ENCODE peak calls at places on chromosome 6, in eight cellular contexts. H is HCT116, F is hepatocyte, L is SK-N-SH, N is neural progenitor cell, O is GM23338, E is MM.1S, U is PC-3. T is an unnamed sample.
A peak's percentile ranks its signal among the peaks of the same experiment; 100 is the strongest.

GRCh38 chr6:108565091-108565766 is 4.5 kb downstream of the FOXO3 start:
- DNase-seq in F (no peak), E (peak; percentile 77), H (no peak), N (no peak), U (peak; percentile 64), O (no peak), L (no peak), T (peak; percentile 94)

GRCh38 chr6:49430187-49430586 is 32.9 kb downstream of the MMUT start:
- DNase-seq in E (no peak), U (peak; percentile 74), O (no peak), F (no peak), L (no peak), H (no peak), N (no peak), T (no peak)

GRCh38 chr6:68876792-68877493 is 241.9 kb downstream of the ADGRB3 start:
- DNase-seq in E (peak; percentile 22), O (peak; percentile 46), L (no peak), F (peak; percentile 25), N (peak; percentile 40), H (no peak), U (peak; percentile 35), T (peak; percentile 34)

GRCh38 chr6:144581807-144582537 is 296.8 kb downstream of the UTRN start:
- DNase-seq in H (peak; percentile 27), O (peak; percentile 70), U (peak; percentile 43), L (peak; percentile 31), N (peak; percentile 63), F (peak; percentile 40), E (no peak), T (peak; percentile 31)

GRCh38 chr6:6790891-6791290 is 202.4 kb downstream of the LY86 start:
- DNase-seq in O (no peak), L (no peak), F (peak; percentile 39), H (peak; percentile 87), N (no peak), U (peak; percentile 96), E (no peak), T (no peak)

GRCh38 chr6:17224056-17224455 is 57.1 kb upstream of the RBM24 start:
- DNase-seq in O (no peak), L (no peak), F (no peak), E (no peak), H (no peak), U (no peak), N (no peak), T (no peak)

GRCh38 chr6:66948106-66948505 is 1241.1 kb upstream of the EYS start:
- DNase-seq in O (no peak), U (peak; percentile 58), L (no peak), H (no peak), E (no peak), F (no peak), N (no peak), T (no peak)

GRCh38 chr6:65650086-65650485 is 56.9 kb downstream of the EYS start:
- DNase-seq in F (no peak), E (no peak), N (no peak), O (no peak), L (no peak), H (no peak), U (no peak), T (no peak)

GRCh38 chr6:169174516-169175359 is 78.9 kb downstream of the THBS2 start:
- DNase-seq in E (no peak), O (no peak), H (no peak), U (no peak), L (no peak), N (no peak), F (no peak), T (no peak)

GRCh38 chr6:76441850-76442249 is 369.4 kb upstream of the IMPG1 start:
- DNase-seq in O (peak; percentile 67), U (no peak), N (peak; percentile 15), E (no peak), F (peak; percentile 21), H (no peak), L (no peak), T (no peak)

GRCh38 chr6:158152659-158153058 is 15.4 kb downstream of the SERAC1 start:
- DNase-seq in F (no peak), L (no peak), O (no peak), E (no peak), N (no peak), U (peak; percentile 59), H (no peak), T (no peak)

GRCh38 chr6:31122803-31123706 is 2.8 kb upstream of the CDSN start:
- DNase-seq in U (no peak), L (peak; percentile 48), N (no peak), E (no peak), F (peak; percentile 83), O (no peak), H (peak; percentile 72), T (no peak)

GRCh38 chr6:13248053-13248452 is 80.3 kb downstream of the TBC1D7 start:
- DNase-seq in O (peak; percentile 47), U (peak; percentile 14), L (no peak), F (peak; percentile 28), E (no peak), N (peak; percentile 9), H (no peak), T (no peak)

DNA sequence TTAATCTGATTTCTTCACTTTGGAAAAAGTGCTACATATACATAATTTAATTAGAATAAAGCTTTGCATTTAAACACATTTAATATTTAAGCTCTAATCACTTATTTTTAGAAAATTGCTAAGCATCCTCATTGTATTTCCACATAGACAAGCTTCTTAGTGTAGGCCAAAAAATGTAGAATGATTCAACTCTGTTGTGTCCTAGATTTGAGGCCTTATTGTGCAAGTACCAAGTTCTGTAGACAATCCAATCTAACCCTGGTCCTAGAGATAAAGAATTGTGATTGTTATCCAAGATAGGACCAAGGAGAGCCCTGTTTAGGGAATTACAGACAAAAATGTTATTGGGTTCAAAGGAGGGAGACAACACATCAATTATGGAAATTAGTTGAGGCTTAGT is 27.6 kb downstream of the MRAP2 start:
- DNase-seq in L (no peak), E (no peak), O (no peak), N (no peak), F (no peak), U (no peak), H (no peak), T (no peak)
- TF ChIP-seq EZH2phosphoT487 in L (no peak), E (no peak), O (no peak), N (no peak), F (no peak), U (no peak), H (no peak), T (no peak)

DNA sequence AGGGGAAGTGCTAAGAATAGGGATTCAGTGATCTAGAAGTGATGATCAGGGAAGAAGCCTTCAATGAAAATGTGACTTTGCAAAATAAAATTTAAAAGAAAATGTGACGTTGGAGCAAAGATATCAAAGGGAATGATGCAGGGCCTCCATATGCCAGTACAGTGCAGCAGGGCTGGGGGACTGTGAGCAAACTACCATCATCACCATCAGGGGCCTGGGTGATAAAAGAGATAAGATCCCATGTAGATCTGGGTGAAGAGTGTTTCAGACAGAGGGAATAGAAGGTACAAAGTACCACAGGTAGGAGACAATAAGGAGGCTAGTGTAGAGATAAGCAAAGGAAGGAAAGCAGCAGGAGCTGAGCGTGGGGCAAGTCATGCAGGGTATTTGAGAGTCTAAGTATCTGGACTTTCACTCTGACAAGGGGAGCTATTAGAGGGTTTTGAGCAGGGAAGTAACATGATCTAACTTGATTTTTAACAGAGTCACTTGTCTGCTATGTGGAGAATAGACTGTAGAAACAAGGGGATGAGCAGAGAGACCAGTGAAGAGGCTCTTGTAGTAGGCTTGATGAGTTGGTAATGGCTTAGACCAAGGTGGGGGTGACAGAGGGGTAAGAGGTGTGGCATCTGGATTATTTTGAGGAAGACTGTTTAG is 295.6 kb downstream of the ZFAND3 start:
- DNase-seq in F (no peak), H (no peak), O (no peak), U (no peak), L (no peak), N (no peak), E (no peak), T (no peak)
- TF ChIP-seq CTCF in F (no peak), H (no peak), O (no peak), U (no peak), L (no peak), N (no peak), E (no peak), T (no peak)

DNA sequence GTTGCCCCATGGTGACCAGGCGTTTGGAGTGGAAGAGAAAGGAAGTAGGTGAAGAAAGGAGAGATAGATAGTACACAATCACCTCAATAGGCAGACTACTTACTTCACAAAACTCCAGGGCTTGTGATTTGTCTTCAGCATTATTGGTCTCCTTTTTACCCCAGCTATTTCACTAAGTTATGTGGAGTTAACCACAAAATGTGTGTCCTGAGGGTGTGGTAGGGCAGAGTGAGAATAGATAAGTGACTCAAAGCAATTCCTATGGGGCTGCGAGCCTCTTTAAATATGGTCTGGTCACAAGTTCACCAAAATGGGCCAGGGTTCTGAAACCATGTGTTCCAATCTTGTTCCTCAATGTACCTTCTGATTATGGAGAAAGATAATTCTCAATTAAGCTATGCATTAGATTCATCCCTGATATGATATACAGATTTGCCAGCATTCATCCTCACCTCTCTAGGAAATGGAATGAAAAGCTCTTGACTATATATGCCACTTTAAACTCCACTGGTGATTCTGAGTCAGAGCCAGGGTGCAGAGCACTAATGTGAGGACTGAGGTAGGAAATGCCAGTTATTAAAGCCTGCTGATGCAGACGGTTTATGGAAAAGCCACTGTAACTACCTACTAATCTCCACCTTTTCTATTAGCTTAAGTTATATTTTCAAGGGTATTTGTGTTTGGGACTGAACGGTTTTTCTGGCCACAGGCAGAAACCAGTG is 310.6 kb upstream of the MANEA start:
- DNase-seq in L (no peak), O (no peak), H (no peak), U (no peak), F (no peak), N (no peak), E (no peak), T (no peak)
- H2AFZ ChIP-seq in L (no peak overlapping the region), O (no peak overlapping the region), H (no peak overlapping the region), U (no peak overlapping the region), F (no peak overlapping the region), N (no peak overlapping the region), E (no peak overlapping the region), T (no peak overlapping the region)

DNA sequence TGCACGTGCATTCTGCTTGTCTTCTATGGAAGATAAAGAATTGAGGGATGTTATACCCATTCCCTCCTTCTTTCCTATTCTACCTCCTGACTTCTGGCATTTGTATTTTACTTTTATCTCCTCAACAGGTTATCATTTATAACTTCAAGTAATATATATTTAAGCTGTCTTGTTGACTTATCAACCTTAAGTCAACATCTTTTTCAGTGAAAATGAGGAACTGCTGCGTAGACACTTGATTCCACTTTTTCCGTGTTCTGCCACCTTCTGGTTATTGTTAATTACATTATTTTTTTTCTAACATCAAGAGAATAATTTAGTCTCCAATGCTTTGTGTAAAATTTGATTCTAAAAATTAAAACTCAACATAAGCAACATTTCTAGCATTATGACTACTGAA is 107.5 kb downstream of the PRKN start:
- DNase-seq in E (no peak), O (no peak), N (no peak), F (no peak), U (no peak), L (no peak), H (no peak), T (no peak)
- TF ChIP-seq EZH2phosphoT487 in E (no peak), O (no peak), N (no peak), F (no peak), U (no peak), L (no peak), H (no peak), T (no peak)

GRCh38 chr6:73309784-73310502 is 44.1 kb downstream of the DPPA5 start:
- DNase-seq in L (peak; percentile 80), H (peak; percentile 54), O (peak; percentile 69), F (peak; percentile 77), N (peak; percentile 74), E (peak; percentile 69), U (peak; percentile 59), T (peak; percentile 81)
- TF ChIP-seq CTCF in L (peak; percentile 64), H (peak; percentile 79), O (peak; percentile 75), F (peak; percentile 67), N (peak; percentile 64), E (peak; percentile 65), U (peak; percentile 71), T (peak; percentile 89)

GRCh38 chr6:150867117-150867516 is 1.6 kb downstream of the MTHFD1L start:
- DNase-seq in E (no peak), N (no peak), U (no peak), O (peak; percentile 25), F (no peak), H (no peak), L (no peak), T (peak; percentile 5)
- H2AFZ ChIP-seq in E (no peak overlapping the region), N (peak overlapping the region; percentile 96), U (peak overlapping the region; percentile 55), O (no peak overlapping the region), F (peak overlapping the region; percentile 9), H (no peak overlapping the region), L (no peak overlapping the region), T (peak overlapping the region; percentile 0)

T was measured in OCI-LY7.